ENCODE peak calls at places on chromosomes 1 and 21, in four cellular contexts. P is K562, N is mammary epithelial cell, G is dorsolateral prefrontal cortex. U is an unnamed sample.

GRCh38 chr21:42162831-42163510 is 56.0 kb upstream of the ABCG1 start:
- DNase-seq in P (no peak), N (peak; percentile 23), G (no peak), U (no peak)

GRCh38 chr1:206559661-206559995 is 52.3 kb downstream of the RASSF5 start:
- DNase-seq in P (peak; percentile 77), N (no peak), G (no peak), U (no peak)

GRCh38 chr1:99527545-99527944 is 118.4 kb upstream of the PALMD start:
- DNase-seq in P (no peak), N (no peak), G (no peak), U (no peak)

GRCh38 chr1:83762419-83762818 is 236.5 kb downstream of the TTLL7 start:
- DNase-seq in P (no peak), N (no peak), G (no peak), U (no peak)

GRCh38 chr21:38471766-38472165 is 26.5 kb downstream of the ERG start:
- DNase-seq in P (no peak), N (no peak), G (no peak), U (no peak)

GRCh38 chr1:34763142-34763781 is 3.7 kb downstream of the GJB4 start:
- DNase-seq in P (no peak), N (peak; percentile 91), G (no peak), U (no peak)

GRCh38 chr1:53541263-53541625 is 82.0 kb downstream of the DMRTB1 start:
- DNase-seq in P (no peak), N (no peak), G (no peak), U (no peak)

GRCh38 chr1:113021430-113022085 is 51.4 kb upstream of the LRIG2 start:
- DNase-seq in P (no peak), N (peak; percentile 74), G (no peak), U (no peak)

GRCh38 chr21:39525601-39526000 is 73.8 kb downstream of the SH3BGR start:
- DNase-seq in P (peak; percentile 11), N (no peak), G (no peak), U (no peak)

GRCh38 chr1:81414417-81415087 is 386.2 kb upstream of the ADGRL2 start:
- DNase-seq in P (peak; percentile 9), N (no peak), G (peak; percentile 64), U (no peak)

GRCh38 chr1:228937851-228938247 is 202.6 kb downstream of the RHOU start:
- DNase-seq in P (no peak), N (no peak), G (no peak), U (no peak)

GRCh38 chr1:115219937-115220336 is 118.1 kb downstream of the NGF start:
- DNase-seq in P (no peak), N (no peak), G (no peak), U (no peak)

GRCh38 chr1:97647776-97648175 is 273.1 kb downstream of the DPYD start:
- DNase-seq in P (no peak), N (peak; percentile 26), G (no peak), U (no peak)

GRCh38 chr21:36282568-36283230 is 37.3 kb upstream of the MORC3 start:
- DNase-seq in P (no peak), N (peak; percentile 21), G (no peak), U (no peak)

GRCh38 chr1:171252482-171252881 is 4.2 kb downstream of the FMO1 start:
- DNase-seq in P (no peak), N (no peak), G (no peak), U (no peak)

GRCh38 chr1:175278236-175278635 is 85.7 kb upstream of the KIAA0040 start:
- DNase-seq in P (no peak), N (no peak), G (no peak), U (no peak)

GRCh38 chr1:76006234-76006633 is 68.3 kb upstream of the ST6GALNAC3 start:
- DNase-seq in P (no peak), N (no peak), G (no peak), U (no peak)

GRCh38 chr1:19799877-19800804 is at the start of gene TMCO4:
- DNase-seq in P (peak; percentile 27), N (peak; percentile 50), G (no peak), U (no peak)

GRCh38 chr1:54973205-54973921 is 7.1 kb upstream of the TMEM61 start:
- DNase-seq in P (no peak), N (no peak), G (no peak), U (peak; percentile 36)

GRCh38 chr1:1202831-1203560 is 3.4 kb downstream of the TNFRSF18 start:
- DNase-seq in P (no peak), N (peak; percentile 43), G (no peak), U (no peak)

GRCh38 chr1:77428068-77428467 is 146.2 kb downstream of the AK5 start:
- DNase-seq in P (no peak), N (no peak), G (no peak), U (no peak)

GRCh38 chr1:77433934-77434333 is 152.1 kb downstream of the AK5 start:
- DNase-seq in P (no peak), N (no peak), G (no peak), U (no peak)

GRCh38 chr1:77434972-77435371 is 153.2 kb downstream of the AK5 start:
- DNase-seq in P (no peak), N (no peak), G (no peak), U (no peak)

DNA sequence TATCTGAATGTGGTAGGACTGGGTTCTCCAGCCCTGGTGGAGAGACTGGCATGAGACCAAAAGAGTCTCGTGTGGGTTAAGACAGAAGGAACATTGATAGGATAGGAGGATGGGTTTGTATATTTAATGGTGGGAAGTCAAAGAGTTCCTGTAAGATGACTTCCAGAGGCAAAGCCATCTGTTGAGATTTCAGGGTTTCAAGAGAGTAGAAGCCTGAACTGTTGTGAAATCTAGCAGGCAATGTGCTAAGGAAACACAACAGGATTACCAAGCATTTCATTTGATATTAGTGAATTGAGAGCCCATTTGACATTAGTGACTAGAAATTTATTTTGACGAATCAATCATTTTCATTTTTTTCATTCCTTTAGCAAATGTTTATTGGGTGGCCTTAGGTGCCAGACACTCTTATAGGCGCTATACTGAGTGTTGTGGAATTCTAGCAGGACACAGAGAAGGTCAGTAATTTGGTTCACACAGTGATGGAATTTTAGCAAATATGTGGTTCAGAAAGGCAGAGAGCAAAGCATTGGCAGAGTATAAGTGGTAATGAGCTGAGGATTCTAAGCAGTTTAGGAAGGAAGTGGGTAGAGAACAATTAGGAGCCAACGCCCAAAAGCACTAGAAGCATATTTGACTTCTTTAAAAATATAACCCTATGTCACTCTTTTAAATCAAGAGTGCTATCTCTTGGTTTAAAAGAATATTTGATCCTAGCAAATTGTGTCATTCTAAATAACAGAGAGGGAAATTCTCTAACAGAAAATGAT is 149.3 kb downstream of the AK5 start:
- DNase-seq in P (no peak), N (no peak), G (no peak), U (no peak)
- H3K27ac ChIP-seq in P (no peak overlapping the region), N (no peak overlapping the region), G (peak overlapping the region; percentile 2), U (no peak overlapping the region)

GRCh38 chr1:232518357-232518756 is 111.6 kb downstream of the SIPA1L2 start:
- DNase-seq in P (no peak), N (no peak), G (no peak), U (no peak)
- H3K27ac ChIP-seq in P (no peak overlapping the region), N (no peak overlapping the region), G (no peak overlapping the region), U (no peak overlapping the region)

GRCh38 chr1:15245593-15246325 is 1.3 kb upstream of the FHAD1 start:
- DNase-seq in P (no peak), N (peak; percentile 36), G (no peak), U (no peak)
- H3K27ac ChIP-seq in P (no peak overlapping the region), N (no peak overlapping the region), G (no peak overlapping the region), U (no peak overlapping the region)

DNA sequence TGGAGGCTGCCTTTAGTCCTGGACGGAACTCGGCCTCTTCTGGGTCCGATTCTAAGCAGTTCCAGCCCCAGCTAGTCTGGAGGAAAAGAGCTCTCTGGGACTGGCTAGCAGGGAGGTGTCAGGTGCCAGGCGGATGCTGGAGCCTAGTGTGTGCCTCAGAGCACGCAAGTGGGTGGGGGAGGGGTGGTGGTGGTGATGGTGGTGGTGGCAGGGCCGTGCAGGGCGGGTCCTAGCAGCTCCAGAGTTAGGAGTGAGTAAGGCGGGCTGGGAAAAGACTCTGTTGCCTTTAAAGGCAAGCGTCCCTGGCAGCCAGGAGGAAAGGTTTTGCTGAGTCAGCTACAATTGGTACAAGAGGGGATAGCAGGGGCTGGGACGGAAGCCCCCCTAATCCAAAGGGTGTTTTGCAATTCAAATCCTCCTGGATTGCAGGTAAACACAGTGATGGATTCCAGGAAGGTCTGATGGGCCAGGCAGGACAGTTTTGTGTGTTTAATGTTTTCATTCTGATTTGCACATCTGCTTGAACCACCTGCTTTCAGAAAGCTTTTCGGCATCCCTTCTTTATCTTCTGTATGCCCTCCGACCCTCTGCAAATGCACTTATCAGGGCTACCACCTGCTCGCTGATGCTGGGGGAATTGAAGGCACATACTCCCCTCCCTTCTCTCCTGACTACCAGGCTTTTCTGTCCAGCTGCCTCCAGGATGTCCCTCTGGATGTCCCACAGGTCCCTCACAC is 4.1 kb upstream of the SLC2A1 start:
- DNase-seq in P (peak; percentile 95), N (peak; percentile 70), G (no peak), U (peak; percentile 27)
- H3K27ac ChIP-seq in P (peak overlapping the region; percentile 93), N (peak overlapping the region; percentile 55), G (peak overlapping the region; percentile 94), U (no peak overlapping the region)